ENCODE peak calls at places on chromosomes 3 and 15, in four cellular contexts. T is Peyer's patch, G is B cell, S is endodermal cell. P is an unnamed sample.

GRCh38 chr3:188286087-188286513 is 132.1 kb downstream of the LPP start:
- DNase-seq in T (peak; percentile 56), G (no peak), S (no peak), P (no peak)

GRCh38 chr3:169122407-169122806 is 541.1 kb downstream of the MECOM start:
- DNase-seq in T (no peak), G (no peak), S (no peak), P (no peak)

GRCh38 chr15:70625438-70625837 is 137.9 kb downstream of the UACA start:
- DNase-seq in T (no peak), G (no peak), S (no peak), P (no peak)

GRCh38 chr3:16012086-16012485 is 162.4 kb upstream of the GALNT15 start:
- DNase-seq in T (no peak), G (no peak), S (no peak), P (no peak)

GRCh38 chr15:48406911-48407310 is 75.7 kb downstream of the DUT start:
- DNase-seq in T (no peak), G (no peak), S (peak; percentile 59), P (no peak)

GRCh38 chr3:167978071-167978470 is 117.7 kb downstream of the GOLIM4 start:
- DNase-seq in T (peak; percentile 66), G (no peak), S (no peak), P (no peak)

GRCh38 chr3:163490119-163490518 is 1588.2 kb downstream of the SI start:
- DNase-seq in T (no peak), G (no peak), S (peak; percentile 93), P (no peak)

GRCh38 chr3:125353128-125353527 is 22.0 kb downstream of the ZNF148 start:
- DNase-seq in T (no peak), G (no peak), S (no peak), P (no peak)

GRCh38 chr3:177589921-177590336 is 392.6 kb upstream of the TBL1XR1 start:
- DNase-seq in T (no peak), G (no peak), S (no peak), P (no peak)

GRCh38 chr3:40173291-40173710 is 136.2 kb upstream of the EIF1B start:
- DNase-seq in T (no peak), G (no peak), S (peak; percentile 34), P (no peak)

GRCh38 chr3:12832350-12833225 is 8.8 kb downstream of the RPL32 start:
- DNase-seq in T (no peak), G (no peak), S (no peak), P (no peak)

GRCh38 chr3:41159581-41160189 is 39.6 kb upstream of the CTNNB1 start:
- DNase-seq in T (no peak), G (no peak), S (no peak), P (no peak)

GRCh38 chr3:14773281-14773680 is 45.5 kb upstream of the FGD5 start:
- DNase-seq in T (no peak), G (no peak), S (no peak), P (no peak)

GRCh38 chr3:137121704-137122314 is 164.0 kb downstream of the IL20RB start:
- DNase-seq in T (no peak), G (no peak), S (peak; percentile 78), P (no peak)

GRCh38 chr3:78992400-78992799 is 775.4 kb downstream of the ROBO1 start:
- DNase-seq in T (no peak), G (no peak), S (no peak), P (no peak)

GRCh38 chr3:175940881-175941280 is 1081.7 kb downstream of the NAALADL2 start:
- DNase-seq in T (no peak), G (no peak), S (peak; percentile 90), P (no peak)

GRCh38 chr15:66803182-66803729 is 101.2 kb downstream of the SMAD6 start:
- DNase-seq in T (peak; percentile 90), G (no peak), S (peak; percentile 95), P (no peak)

GRCh38 chr3:10419637-10420232 is 85.7 kb downstream of the ATP2B2 start:
- DNase-seq in T (peak; percentile 56), G (peak; percentile 57), S (no peak), P (no peak)

GRCh38 chr15:90103669-90104329 is 1.5 kb upstream of the IDH2 start:
- DNase-seq in T (no peak), G (no peak), S (no peak), P (no peak)

GRCh38 chr3:46901061-46901460 is 23.5 kb downstream of the PTH1R start:
- DNase-seq in T (no peak), G (no peak), S (no peak), P (no peak)

GRCh38 chr3:119347036-119347435 is 52.9 kb downstream of the ARHGAP31 start:
- DNase-seq in T (no peak), G (no peak), S (no peak), P (no peak)

GRCh38 chr15:31062965-31063355 is 38.6 kb downstream of the TRPM1 start:
- DNase-seq in T (no peak), G (no peak), S (no peak), P (no peak)

GRCh38 chr3:126512916-126513650 is 4.5 kb downstream of the UROC1 start:
- DNase-seq in T (no peak), G (no peak), S (no peak), P (no peak)

GRCh38 chr3:65867463-65868210 is 171.1 kb downstream of the MAGI1 start:
- DNase-seq in T (no peak), G (no peak), S (no peak), P (no peak)

GRCh38 chr15:47516576-47517371 is 200.5 kb upstream of the SEMA6D start:
- DNase-seq in T (no peak), G (no peak), S (no peak), P (no peak)

GRCh38 chr3:152909180-152909883 is 74.4 kb downstream of the P2RY1 start:
- DNase-seq in T (no peak), G (no peak), S (no peak), P (no peak)

GRCh38 chr15:60396100-60396499 is 1.7 kb downstream of the ANXA2 start:
- DNase-seq in T (no peak), G (no peak), S (no peak), P (no peak)

GRCh38 chr3:126732281-126733060 is 28.4 kb downstream of the CHCHD6 start:
- DNase-seq in T (no peak), G (no peak), S (no peak), P (no peak)

GRCh38 chr3:97579365-97579764 is 185.2 kb upstream of the ARL6 start:
- DNase-seq in T (no peak), G (no peak), S (no peak), P (no peak)

DNA sequence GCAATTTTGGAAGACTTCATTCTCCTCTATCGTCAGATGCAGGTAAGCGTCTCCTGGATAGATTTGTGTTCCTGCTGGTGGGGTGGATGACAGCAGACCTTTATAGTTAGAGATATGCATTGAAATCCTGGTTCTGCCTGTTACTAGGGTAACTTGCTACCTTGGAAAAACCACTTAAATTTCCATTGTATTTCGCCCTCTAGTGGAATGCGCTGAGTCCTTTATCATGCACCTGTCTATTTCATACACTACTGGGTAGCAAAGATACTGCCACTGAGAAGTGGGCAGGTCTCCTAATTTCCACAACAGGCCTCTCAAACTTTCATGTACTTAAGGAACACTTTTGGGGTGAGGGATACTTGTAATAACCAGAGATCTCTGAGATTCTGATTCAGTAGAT is 209.5 kb upstream of the SUCLG2 start:
- DNase-seq in T (no peak), G (no peak), S (peak; percentile 56), P (no peak)
- TF ChIP-seq CTCF in T (no peak), G (no peak), S (peak; percentile 80), P (no peak)

GRCh38 chr3:182135056-182135455 is 423.3 kb downstream of the SOX2 start:
- DNase-seq in T (no peak), G (no peak), S (no peak), P (no peak)
- TF ChIP-seq CTCF in T (no peak), G (no peak), S (no peak), P (no peak)

DNA sequence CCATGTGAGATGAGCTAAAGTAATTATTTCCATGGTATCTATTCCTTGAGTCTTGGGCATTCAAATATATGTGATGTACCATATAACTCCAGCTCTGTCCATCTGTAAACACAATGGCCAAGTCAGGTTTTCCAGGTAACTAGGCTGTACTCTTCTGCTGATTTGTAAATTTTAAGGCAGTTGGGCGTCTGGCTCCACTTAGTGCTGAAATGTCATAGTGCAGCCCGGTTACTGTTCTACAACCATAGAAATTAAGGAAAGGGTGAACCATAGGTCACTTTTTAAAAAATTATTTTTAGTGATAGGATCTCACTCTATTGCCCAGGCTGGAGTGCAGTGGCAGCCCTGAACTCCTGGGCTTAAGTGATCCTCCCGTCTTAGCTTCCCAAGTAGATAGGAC is 44.7 kb upstream of the GOLM2 start:
- DNase-seq in T (no peak), G (no peak), S (no peak), P (no peak)
- TF ChIP-seq CTCF in T (no peak), G (no peak), S (peak; percentile 51), P (no peak)

DNA sequence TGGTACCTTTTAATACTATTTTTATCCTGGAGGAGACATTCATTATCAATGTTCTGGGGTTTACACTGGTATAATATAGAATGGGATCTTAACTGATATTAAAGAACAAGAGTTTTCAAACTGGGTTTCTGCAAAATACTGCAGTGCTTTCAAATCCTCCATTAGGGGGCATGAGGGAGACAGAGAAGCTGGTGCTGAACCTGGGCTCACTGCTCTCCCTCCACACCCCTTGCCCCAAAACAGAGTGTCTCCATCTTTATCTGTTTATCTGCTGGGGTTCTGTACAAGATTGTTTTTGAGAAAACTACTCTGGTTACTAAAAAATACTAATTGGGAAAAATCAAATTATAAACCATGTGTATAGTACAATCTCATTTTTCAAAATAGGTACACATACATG is 41.7 kb downstream of the CADPS start:
- DNase-seq in T (no peak), G (no peak), S (no peak), P (no peak)
- TF ChIP-seq CTCF in T (peak; percentile 19), G (no peak), S (peak; percentile 82), P (no peak)

GRCh38 chr3:57890874-57891273 is 117.3 kb upstream of the FLNB start:
- DNase-seq in T (no peak), G (no peak), S (no peak), P (no peak)
- TF ChIP-seq CTCF in T (no peak), G (no peak), S (no peak), P (no peak)

GRCh38 chr3:55333923-55334322 is 153.2 kb downstream of the WNT5A start:
- DNase-seq in T (no peak), G (no peak), S (no peak), P (no peak)

GRCh38 chr3:55341502-55342031 is 145.5 kb downstream of the WNT5A start:
- DNase-seq in T (no peak), G (no peak), S (no peak), P (no peak)

GRCh38 chr3:55333041-55333440 is 154.1 kb downstream of the WNT5A start:
- DNase-seq in T (no peak), G (no peak), S (no peak), P (no peak)

GRCh38 chr3:55339390-55339789 is 147.7 kb downstream of the WNT5A start:
- DNase-seq in T (no peak), G (no peak), S (no peak), P (no peak)

GRCh38 chr3:55337641-55338174 is 149.4 kb downstream of the WNT5A start:
- DNase-seq in T (no peak), G (no peak), S (no peak), P (no peak)
- TF ChIP-seq CTCF in T (no peak), G (no peak), S (peak; percentile 21), P (no peak)